ENCODE peak calls at places on chromosomes 1 and 21, in ten cellular contexts. R is mesenchymal stem cell; D is CD4-positive, alpha-beta memory T cell; V is left lung; K is uterus; E is ovary; A is mammary epithelial cell; O is colonic mucosa; U is left ventricle myocardium inferior; F is tibial nerve. W is an unnamed sample. For H3K4me1, the result is how much of the 10 kb centered on the place peaks cover.

GRCh38 chr1:94734963-94735899 is 84.9 kb upstream of the SLC44A3 start:
- DNase-seq in R (peak), D (no peak), V (no peak), F (no peak), O (peak), A (peak), U (peak), E (peak), K (peak), W (no peak)

GRCh38 chr1:221150996-221151395 is 271.8 kb downstream of the HLX start:
- DNase-seq in D (no peak), R (no peak), U (no peak), V (no peak), K (no peak), A (no peak), E (no peak), O (no peak), F (no peak), W (no peak)

GRCh38 chr1:22710688-22711024 is at the start of gene EPHB2:
- DNase-seq in F (no peak), U (peak), O (peak), D (peak), V (no peak), A (peak), E (no peak), K (peak), R (peak), W (no peak)

GRCh38 chr1:159922499-159923202 is 2.7 kb downstream of the TAGLN2 start:
- DNase-seq in V (no peak), O (peak), U (peak), R (peak), K (peak), F (no peak), D (no peak), E (peak), A (no peak), W (peak)

GRCh38 chr1:166705376-166706289 is 133.6 kb upstream of the POGK start:
- DNase-seq in U (no peak), A (no peak), K (no peak), V (no peak), E (no peak), R (no peak), D (no peak), F (no peak), O (no peak), W (no peak)

GRCh38 chr1:199463521-199464127 is 563.9 kb upstream of the NR5A2 start:
- DNase-seq in K (no peak), A (peak), U (no peak), R (peak), D (no peak), F (no peak), E (no peak), V (no peak), O (peak), W (peak)

GRCh38 chr1:72117621-72118020 is 164.7 kb downstream of the NEGR1 start:
- DNase-seq in F (no peak), U (no peak), K (no peak), R (no peak), E (no peak), V (no peak), O (no peak), A (no peak), D (no peak), W (no peak)

GRCh38 chr21:43967981-43968380 is 44.1 kb upstream of the TRAPPC10 start:
- DNase-seq in U (no peak), D (no peak), F (no peak), K (no peak), V (peak), O (no peak), A (no peak), R (no peak), E (no peak), W (no peak)

GRCh38 chr1:236280438-236281285 is 1.1 kb downstream of the ERO1B start:
- DNase-seq in F (no peak), A (peak), K (peak), U (no peak), V (no peak), O (peak), D (peak), R (peak), E (no peak), W (peak)

GRCh38 chr1:245589827-245590421 is 435.1 kb downstream of the KIF26B start:
- DNase-seq in K (no peak), R (no peak), O (no peak), U (no peak), V (no peak), E (no peak), D (no peak), A (no peak), F (no peak), W (no peak)

GRCh38 chr1:23194119-23194984 is 22.9 kb downstream of the HTR1D start:
- DNase-seq in E (no peak), R (peak), F (no peak), U (no peak), K (no peak), A (peak), V (no peak), D (no peak), O (no peak), W (no peak)

GRCh38 chr1:200129480-200129879 is 102.0 kb downstream of the NR5A2 start:
- DNase-seq in R (peak), O (no peak), V (no peak), E (no peak), U (no peak), D (peak), K (no peak), F (no peak), A (no peak), W (no peak)

GRCh38 chr1:116411784-116412479 is 38.9 kb downstream of the ATP1A1 start:
- DNase-seq in D (no peak), V (no peak), O (no peak), K (no peak), F (no peak), A (peak), R (peak), U (no peak), E (no peak), W (no peak)

GRCh38 chr1:205065666-205066065 is 18.6 kb downstream of the TMEM81 start:
- DNase-seq in U (no peak), R (no peak), V (peak), A (no peak), F (no peak), O (no peak), D (no peak), E (no peak), K (no peak), W (no peak)

GRCh38 chr1:52769346-52770033 is 43.2 kb downstream of the ZYG11B start:
- DNase-seq in V (no peak), U (no peak), R (no peak), A (no peak), D (no peak), O (no peak), E (no peak), F (no peak), K (no peak), W (no peak)

GRCh38 chr1:113103048-113103447 is 30.1 kb downstream of the LRIG2 start:
- DNase-seq in O (peak), R (no peak), U (no peak), A (peak), V (no peak), E (no peak), K (no peak), D (no peak), F (no peak), W (no peak)

GRCh38 chr1:187943606-187944403 is 1115.1 kb downstream of the PLA2G4A start:
- DNase-seq in K (no peak), U (no peak), R (peak), O (no peak), D (no peak), F (no peak), E (no peak), A (no peak), V (no peak), W (no peak)

GRCh38 chr1:107362468-107362867 is 221.6 kb downstream of the NTNG1 start:
- DNase-seq in U (no peak), F (no peak), K (no peak), E (no peak), R (no peak), V (no peak), A (no peak), D (no peak), O (no peak), W (no peak)

GRCh38 chr1:66606359-66607142 is 72.6 kb downstream of the SGIP1 start:
- DNase-seq in O (no peak), R (no peak), U (no peak), D (no peak), A (no peak), E (no peak), F (no peak), K (no peak), V (no peak), W (no peak)

GRCh38 chr1:91916046-91916445 is 30.1 kb upstream of the TGFBR3 start:
- DNase-seq in V (no peak), U (no peak), R (no peak), F (no peak), A (no peak), O (no peak), K (no peak), D (no peak), E (no peak), W (no peak)

GRCh38 chr1:27862671-27863551 is 9.4 kb upstream of the THEMIS2 start:
- DNase-seq in F (peak), V (no peak), R (peak), E (no peak), O (peak), K (no peak), D (no peak), U (peak), A (peak), W (peak)

GRCh38 chr1:21863981-21864380 is 51.9 kb downstream of the LDLRAD2 start:
- DNase-seq in R (no peak), D (no peak), O (no peak), U (no peak), E (no peak), F (no peak), A (no peak), V (no peak), K (no peak), W (no peak)

GRCh38 chr1:27724961-27725373 is 794 bp upstream of the FAM76A start:
- DNase-seq in U (peak), O (peak), D (no peak), F (peak), V (no peak), A (peak), K (peak), R (no peak), E (peak), W (peak)

GRCh38 chr1:51561702-51562101 is 42.6 kb upstream of the EPS15 start:
- DNase-seq in E (no peak), U (no peak), V (no peak), F (no peak), D (no peak), A (no peak), R (no peak), O (no peak), K (no peak), W (no peak)

GRCh38 chr1:190908691-190909090 is 431.0 kb upstream of the BRINP3 start:
- DNase-seq in V (no peak), R (no peak), D (no peak), E (no peak), K (no peak), O (no peak), A (peak), U (no peak), F (no peak), W (no peak)

GRCh38 chr1:21546122-21546825 is 37.1 kb downstream of the ALPL start:
- DNase-seq in A (no peak), R (no peak), O (no peak), F (no peak), K (no peak), V (no peak), D (no peak), U (peak), E (no peak), W (no peak)

GRCh38 chr1:35845766-35846165 is 37.2 kb upstream of the AGO1 start:
- DNase-seq in F (no peak), O (no peak), E (no peak), D (no peak), U (no peak), K (no peak), V (no peak), R (no peak), A (no peak), W (no peak)

GRCh38 chr1:74835046-74835445 is 102.1 kb downstream of the TYW3 start:
- DNase-seq in K (no peak), A (no peak), O (no peak), U (no peak), F (no peak), V (no peak), R (no peak), D (no peak), E (no peak), W (no peak)

GRCh38 chr1:26291939-26292338 is 12.1 kb downstream of the SH3BGRL3 start:
- DNase-seq in O (no peak), K (no peak), E (no peak), A (no peak), R (no peak), V (no peak), F (no peak), U (no peak), D (no peak), W (no peak)

GRCh38 chr1:231189683-231190270 is 27.9 kb downstream of the TRIM67 start:
- DNase-seq in K (no peak), R (no peak), V (no peak), U (no peak), F (no peak), O (no peak), E (no peak), A (no peak), D (no peak), W (no peak)

GRCh38 chr1:155186266-155186954 is 12.8 kb downstream of the TRIM46 start:
- DNase-seq in K (no peak), O (peak), A (no peak), V (no peak), D (no peak), U (peak), E (no peak), F (no peak), R (no peak), W (peak)

GRCh38 chr1:100265562-100265930 is 470 bp upstream of the RTCA start:
- DNase-seq in R (no peak), E (no peak), U (no peak), K (no peak), O (no peak), A (peak), D (no peak), F (no peak), V (no peak), W (no peak)

GRCh38 chr21:32256873-32257620 is 21.8 kb downstream of the MIS18A start:
- DNase-seq in D (no peak), O (peak), A (peak), F (peak), E (peak), K (peak), V (no peak), R (peak), U (peak), W (no peak)

GRCh38 chr1:168084396-168085231 is 52.1 kb downstream of the GPR161 start:
- DNase-seq in V (peak), F (peak), K (peak), O (peak), R (peak), U (peak), D (peak), E (peak), A (no peak), W (no peak)

GRCh38 chr1:165915480-165916395 is 88.3 kb downstream of the UCK2 start:
- DNase-seq in K (no peak), D (no peak), O (no peak), A (no peak), E (no peak), V (no peak), U (no peak), F (no peak), R (no peak), W (no peak)

GRCh38 chr1:61080408-61081134 is 1.8 kb upstream of the NFIA start:
- DNase-seq in F (no peak), D (no peak), O (no peak), A (no peak), E (no peak), R (peak), U (no peak), V (no peak), K (no peak), W (no peak)
- H3K27ac ChIP-seq in F (peak), D (no peak), O (peak), A (peak), E (no peak), R (no peak), U (peak), V (peak), K (peak), W (peak)

GRCh38 chr1:44264143-44264542 is 50.9 kb downstream of the DMAP1 start:
- DNase-seq in A (no peak), R (no peak), D (no peak), U (no peak), V (no peak), E (no peak), F (no peak), K (no peak), O (no peak), W (no peak)

GRCh38 chr1:44266400-44267344 is 53.4 kb downstream of the DMAP1 start:
- DNase-seq in O (peak), K (no peak), D (no peak), U (no peak), A (no peak), V (no peak), R (no peak), F (no peak), E (no peak), W (no peak)

GRCh38 chr1:44268054-44268453 is 54.8 kb downstream of the DMAP1 start:
- DNase-seq in R (no peak), U (no peak), V (no peak), K (no peak), O (no peak), D (no peak), F (no peak), E (no peak), A (no peak), W (no peak)

GRCh38 chr1:44270666-44271628 is 57.7 kb downstream of the DMAP1 start:
- DNase-seq in E (no peak), D (no peak), O (peak), U (no peak), V (no peak), A (no peak), K (no peak), R (no peak), F (no peak), W (no peak)

DNA sequence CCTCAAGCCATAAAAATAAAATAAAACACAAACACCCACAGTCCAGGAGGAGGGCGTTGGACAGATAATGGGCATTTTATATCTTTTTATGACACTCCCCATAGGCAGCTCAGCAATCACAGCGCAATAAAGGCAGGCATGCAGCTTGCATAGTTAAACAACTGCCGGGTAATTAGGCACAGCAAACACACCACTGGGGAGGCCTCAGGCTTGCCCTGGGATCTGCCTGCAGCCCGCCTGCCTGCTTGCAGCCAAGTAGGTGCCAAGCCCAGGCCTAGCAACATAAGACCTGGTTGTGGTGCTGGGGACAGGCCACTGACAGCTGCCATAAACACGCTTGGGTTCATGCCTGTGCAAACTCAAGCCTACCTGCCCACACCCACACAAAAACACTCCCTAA is 54.2 kb downstream of the DMAP1 start:
- DNase-seq in V (no peak), A (no peak), U (no peak), R (no peak), D (no peak), F (no peak), K (no peak), E (no peak), O (peak), W (no peak)
- H3K4me1 ChIP-seq in V (under half), A (under half), U (under half), R (under half), D (under half), F (under half), K (under half), E (under half), O (under half), W (under half)

GRCh38 chr1:184958554-184959353 is 15.6 kb downstream of the NIBAN1 start:
- DNase-seq in F (no peak), V (no peak), K (no peak), R (peak), O (no peak), A (no peak), E (no peak), U (peak), D (no peak), W (no peak)

GRCh38 chr1:184959626-184960025 is 14.7 kb downstream of the NIBAN1 start:
- DNase-seq in U (no peak), F (no peak), A (no peak), K (no peak), E (no peak), O (no peak), D (no peak), R (no peak), V (no peak), W (no peak)

GRCh38 chr1:184954232-184954995 is 19.9 kb downstream of the NIBAN1 start:
- DNase-seq in V (no peak), R (peak), E (no peak), D (no peak), K (no peak), A (peak), U (no peak), F (no peak), O (no peak), W (no peak)

GRCh38 chr1:184950209-184950608 is 24.1 kb downstream of the NIBAN1 start:
- DNase-seq in E (no peak), V (no peak), D (no peak), A (no peak), R (no peak), K (no peak), O (no peak), U (no peak), F (no peak), W (no peak)

DNA sequence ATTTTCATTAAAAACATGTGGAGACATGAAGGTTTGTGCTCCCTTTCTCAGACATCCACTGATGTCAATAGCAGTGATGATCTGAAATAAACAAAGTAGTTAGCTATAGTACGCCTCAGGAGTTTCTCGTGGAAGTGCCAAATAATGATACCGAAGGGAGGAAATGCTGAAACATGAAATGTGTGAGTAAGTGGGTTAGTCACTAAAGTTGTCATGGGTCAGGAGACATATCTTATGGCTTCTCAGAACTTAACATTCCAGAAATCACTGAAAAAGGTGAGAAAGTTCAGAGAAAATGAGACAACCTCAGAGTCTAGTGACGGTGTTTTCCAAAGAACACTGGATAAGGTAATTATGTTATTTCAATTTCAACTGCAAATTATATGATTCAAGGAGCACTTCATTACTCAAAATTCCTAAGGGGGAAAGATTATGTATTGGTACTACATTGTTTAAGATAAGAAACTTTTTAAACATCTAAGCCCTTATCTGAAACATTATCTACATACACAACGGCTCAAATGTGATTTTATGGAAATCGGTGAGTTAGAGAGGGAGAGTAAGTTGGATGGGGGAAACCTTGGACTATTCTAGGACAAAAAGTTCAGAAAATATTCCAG is 20.6 kb downstream of the NIBAN1 start:
- DNase-seq in V (no peak), K (no peak), F (no peak), D (no peak), O (no peak), E (no peak), R (peak), U (no peak), A (peak), W (no peak)
- H3K27ac ChIP-seq in V (peak), K (peak), F (no peak), D (no peak), O (no peak), E (no peak), R (peak), U (peak), A (peak), W (no peak)

GRCh38 chr1:3159996-3160395 is 91.0 kb downstream of the PRDM16 start:
- DNase-seq in A (no peak), K (no peak), O (no peak), E (no peak), R (no peak), F (no peak), U (no peak), V (no peak), D (no peak), W (no peak)
- H3K4me1 ChIP-seq in A (under half), K (under half), O (under half), E (under half), R (under half), F (under half), U (under half), V (under half), D (under half), W (under half)

DNA sequence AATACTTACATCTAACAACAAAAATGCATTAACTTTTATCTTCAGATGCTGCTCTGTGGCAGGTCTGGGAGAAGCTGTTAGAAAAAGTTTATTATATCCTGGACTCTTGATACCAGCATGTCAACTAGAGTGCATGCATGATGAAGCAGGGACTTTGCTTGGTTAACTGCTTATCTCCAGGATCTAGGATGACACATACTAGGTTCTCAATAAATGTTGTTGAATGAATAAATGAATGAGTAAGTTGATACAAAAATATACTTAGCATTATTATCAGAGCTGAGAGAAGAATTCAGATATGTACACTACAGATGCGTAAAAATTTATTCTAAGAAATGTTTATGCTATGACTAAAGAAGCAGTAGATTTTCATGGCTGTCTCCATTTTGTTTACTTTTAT is 304.3 kb downstream of the LTN1 start:
- DNase-seq in A (peak), R (no peak), U (no peak), D (no peak), V (no peak), F (no peak), K (no peak), E (no peak), O (no peak), W (no peak)
- H3K27ac ChIP-seq in A (no peak), R (no peak), U (no peak), D (no peak), V (no peak), F (no peak), K (no peak), E (no peak), O (no peak), W (no peak)

W was measured in right lobe of liver.